ENCODE peak calls at places on chromosomes 13 and 19, in five cellular contexts. L is left cardiac atrium; Z is type B pancreatic cell; T is HEK293T; N is effector CD4-positive, alpha-beta T cell. K is an unnamed sample.

GRCh38 chr13:98576963-98577822 is at the start of gene STK24:
- DNase-seq in L (peak; percentile 77), Z (peak; percentile 82), T (peak; percentile 74), N (peak; percentile 34), K (peak; percentile 59)

GRCh38 chr13:39786091-39786490 is 130.6 kb downstream of the COG6 start:
- DNase-seq in L (no peak), Z (no peak), T (no peak), N (no peak), K (no peak)

GRCh38 chr19:46006411-46006810 is 11.1 kb downstream of the CCDC61 start:
- DNase-seq in L (no peak), Z (no peak), T (no peak), N (no peak), K (no peak)

GRCh38 chr19:31173991-31174390 is 175.2 kb downstream of the TSHZ3 start:
- DNase-seq in L (no peak), Z (no peak), T (no peak), N (no peak), K (no peak)

GRCh38 chr19:54620464-54620863 is 9.8 kb upstream of the LILRB1 start:
- DNase-seq in L (no peak), Z (no peak), T (no peak), N (no peak), K (no peak)

GRCh38 chr19:55005684-55006488 is 32.2 kb downstream of the GP6 start:
- DNase-seq in L (no peak), Z (no peak), T (peak; percentile 52), N (peak; percentile 52), K (peak; percentile 59)

GRCh38 chr13:113151745-113152707 is 6.4 kb upstream of the PROZ start:
- DNase-seq in L (no peak), Z (peak; percentile 63), T (no peak), N (no peak), K (no peak)

GRCh38 chr19:6108721-6109633 is 1.3 kb downstream of the RFX2 start:
- DNase-seq in L (peak; percentile 70), Z (no peak), T (no peak), N (peak; percentile 42), K (peak; percentile 24)

GRCh38 chr19:33207040-33207620 is 13.0 kb downstream of the LRP3 start:
- DNase-seq in L (no peak), Z (no peak), T (no peak), N (no peak), K (no peak)

GRCh38 chr19:16296713-16297112 is 27.9 kb upstream of the KLF2 start:
- DNase-seq in L (no peak), Z (no peak), T (no peak), N (no peak), K (no peak)

GRCh38 chr19:15374105-15374651 is 5.4 kb downstream of the AKAP8 start:
- DNase-seq in L (peak; percentile 37), Z (no peak), T (no peak), N (no peak), K (no peak)

GRCh38 chr13:38914070-38914469 is 76.6 kb downstream of the STOML3 start:
- DNase-seq in L (no peak), Z (no peak), T (no peak), N (no peak), K (no peak)

GRCh38 chr13:69641773-69642172 is 465.9 kb upstream of the ATXN8OS start:
- DNase-seq in L (no peak), Z (no peak), T (no peak), N (no peak), K (no peak)

GRCh38 chr13:99960663-99961440 is 10.7 kb downstream of the ZIC5 start:
- DNase-seq in L (no peak), Z (peak; percentile 67), T (no peak), N (no peak), K (no peak)

GRCh38 chr19:7914598-7915045 is at the start of gene TGFBR3L:
- DNase-seq in L (no peak), Z (no peak), T (no peak), N (no peak), K (no peak)

GRCh38 chr13:96769874-96770273 is 224.4 kb downstream of the OXGR1 start:
- DNase-seq in L (no peak), Z (no peak), T (no peak), N (no peak), K (no peak)

GRCh38 chr19:45146251-45146650 is 14.5 kb downstream of the NKPD1 start:
- DNase-seq in L (no peak), Z (no peak), T (no peak), N (no peak), K (no peak)

GRCh38 chr13:73365681-73366080 is 306.9 kb downstream of the KLF5 start:
- DNase-seq in L (no peak), Z (no peak), T (no peak), N (no peak), K (no peak)

GRCh38 chr19:31282346-31282745 is 66.9 kb downstream of the TSHZ3 start:
- DNase-seq in L (no peak), Z (no peak), T (no peak), N (no peak), K (no peak)

GRCh38 chr19:10111405-10111811 is at the start of gene P2RY11:
- DNase-seq in L (no peak), Z (no peak), T (no peak), N (no peak), K (no peak)

GRCh38 chr19:13742756-13743155 is 21.6 kb upstream of the MRI1 start:
- DNase-seq in L (no peak), Z (no peak), T (no peak), N (no peak), K (no peak)

GRCh38 chr19:18225702-18226468 is at the start of gene PDE4C:
- DNase-seq in L (peak; percentile 49), Z (no peak), T (no peak), N (no peak), K (no peak)

K was measured in HAP-1.